ENCODE peak calls at places on chromosome 5, in ten cellular contexts. O is amniotic epithelial cell; A is IMR-90; P is epithelial cell of esophagus; S is HT1080; J is astrocyte of the cerebellum; G is stimulated activated CD8-positive, alpha-beta memory T cell treated with anti-CD3 and anti-CD28 coated beads, Interleukin-4, amount 100 ng/mL, for 48 hours; F is heart left ventricle; C is breast epithelium; Q is neural progenitor cell. T is an unnamed sample.

GRCh38 chr5:140926903-140927573 is 939 bp downstream of the PCDHAC1 start:
- DNase-seq in O (no peak), A (no peak), P (peak), S (no peak), J (no peak), G (no peak), F (peak), C (no peak), Q (peak), T (no peak)

GRCh38 chr5:73496984-73497457 is 1.2 kb upstream of the BTF3 start:
- DNase-seq in O (peak), A (peak), P (peak), S (peak), J (peak), G (no peak), F (no peak), C (no peak), Q (peak), T (peak)

GRCh38 chr5:72290356-72291133 is 29.5 kb downstream of the MRPS27 start:
- DNase-seq in O (peak), A (peak), P (no peak), S (no peak), J (no peak), G (no peak), F (no peak), C (no peak), Q (no peak), T (no peak)

GRCh38 chr5:65199988-65200668 is 281.6 kb downstream of the ADAMTS6 start:
- DNase-seq in O (peak), A (peak), P (peak), S (peak), J (peak), G (no peak), F (no peak), C (no peak), Q (no peak), T (no peak)

GRCh38 chr5:2895196-2895595 is 143.7 kb upstream of the IRX2 start:
- DNase-seq in O (no peak), A (no peak), P (no peak), S (no peak), J (no peak), G (no peak), F (no peak), C (no peak), Q (no peak), T (no peak)

GRCh38 chr5:172405226-172405625 is 49.1 kb downstream of the SH3PXD2B start:
- DNase-seq in O (no peak), A (no peak), P (no peak), S (no peak), J (no peak), G (no peak), F (no peak), C (no peak), Q (no peak), T (peak)

GRCh38 chr5:174717826-174718455 is 6.4 kb upstream of the MSX2 start:
- DNase-seq in O (no peak), A (no peak), P (no peak), S (no peak), J (no peak), G (no peak), F (no peak), C (no peak), Q (no peak), T (no peak)

GRCh38 chr5:179258001-179258921 is 87.0 kb downstream of the ADAMTS2 start:
- DNase-seq in O (no peak), A (no peak), P (no peak), S (no peak), J (no peak), G (no peak), F (peak), C (no peak), Q (no peak), T (no peak)

GRCh38 chr5:51382759-51383493 is at the start of gene ISL1:
- DNase-seq in O (peak), A (peak), P (peak), S (peak), J (no peak), G (no peak), F (no peak), C (no peak), Q (peak), T (peak)

GRCh38 chr5:128241071-128241695 is 157.6 kb downstream of the SLC12A2 start:
- DNase-seq in O (no peak), A (peak), P (no peak), S (no peak), J (no peak), G (no peak), F (no peak), C (no peak), Q (no peak), T (no peak)

GRCh38 chr5:99460701-99461100 is 531.9 kb upstream of the CHD1 start:
- DNase-seq in O (no peak), A (no peak), P (no peak), S (peak), J (no peak), G (no peak), F (no peak), C (no peak), Q (no peak), T (no peak)

GRCh38 chr5:142748568-142749249 is 21.5 kb upstream of the ARHGAP26 start:
- DNase-seq in O (no peak), A (no peak), P (peak), S (peak), J (no peak), G (peak), F (peak), C (peak), Q (peak), T (peak)

GRCh38 chr5:88690619-88691560 is 192.1 kb downstream of the MEF2C start:
- DNase-seq in O (peak), A (peak), P (peak), S (peak), J (no peak), G (peak), F (peak), C (peak), Q (peak), T (peak)

GRCh38 chr5:73911761-73912393 is 285.9 kb downstream of the ARHGEF28 start:
- DNase-seq in O (peak), A (peak), P (no peak), S (no peak), J (no peak), G (no peak), F (no peak), C (no peak), Q (no peak), T (no peak)

GRCh38 chr5:112703866-112704820 is 33.5 kb upstream of the APC start:
- DNase-seq in O (peak), A (peak), P (peak), S (no peak), J (peak), G (no peak), F (peak), C (no peak), Q (no peak), T (no peak)